ENCODE peak calls at places on chromosomes 3 and 15, in five cellular contexts. Q is endodermal cell, D is body of pancreas, U is heart left ventricle, C is IMR-90. Z is an unnamed sample.

GRCh38 chr15:31471731-31472430 is 145.2 kb downstream of the KLF13 start:
- DNase-seq in U (no peak), C (peak; percentile 96), D (no peak), Q (peak; percentile 9), Z (no peak)

GRCh38 chr3:120705851-120706582 is 24.0 kb upstream of the HGD start:
- DNase-seq in U (no peak), C (no peak), D (no peak), Q (no peak), Z (no peak)

GRCh38 chr15:74978503-74978902 is 16.9 kb upstream of the SCAMP5 start:
- DNase-seq in U (no peak), C (peak; percentile 22), Q (no peak), D (no peak), Z (no peak)

GRCh38 chr3:1963896-1964295 is 134.8 kb upstream of the CNTN4 start:
- DNase-seq in C (no peak), Q (no peak), U (no peak), D (no peak), Z (no peak)

GRCh38 chr3:186869253-186870235 is 27.0 kb downstream of the ADIPOQ start:
- DNase-seq in U (no peak), C (peak; percentile 44), Q (no peak), D (no peak), Z (no peak)

GRCh38 chr15:39188314-39188713 is 392.6 kb upstream of the THBS1 start:
- DNase-seq in C (no peak), U (no peak), D (no peak), Q (no peak), Z (no peak)

GRCh38 chr15:73388256-73388781 is 19.6 kb upstream of the HCN4 start:
- DNase-seq in C (peak; percentile 68), U (no peak), D (peak; percentile 27), Q (peak; percentile 71), Z (no peak)

GRCh38 chr3:27046346-27046745 is 322.8 kb downstream of the NEK10 start:
- DNase-seq in C (no peak), U (no peak), D (no peak), Q (no peak), Z (no peak)

GRCh38 chr3:138824114-138824506 is 10.6 kb downstream of the PIK3CB start:
- DNase-seq in C (no peak), D (no peak), U (no peak), Q (peak; percentile 71), Z (no peak)

GRCh38 chr15:51736069-51736468 is 1.4 kb downstream of the LYSMD2 start:
- DNase-seq in D (no peak), C (no peak), Q (no peak), U (no peak), Z (no peak)

GRCh38 chr3:33613041-33613440 is 105.0 kb downstream of the CLASP2 start:
- DNase-seq in U (no peak), D (no peak), Q (no peak), C (no peak), Z (no peak)

GRCh38 chr3:121981473-121981872 is 40.6 kb downstream of the ILDR1 start:
- DNase-seq in U (no peak), Q (no peak), D (no peak), C (no peak), Z (no peak)

GRCh38 chr3:158458464-158458863 is 112.5 kb upstream of the MLF1 start:
- DNase-seq in C (no peak), Q (no peak), D (no peak), U (no peak), Z (no peak)

GRCh38 chr3:23696842-23697241 is 108.9 kb upstream of the UBE2E1 start:
- DNase-seq in Q (no peak), C (peak; percentile 72), D (no peak), U (no peak), Z (no peak)

GRCh38 chr15:35880896-35881295 is 334.9 kb upstream of the DPH6 start:
- DNase-seq in Q (no peak), D (no peak), U (no peak), C (no peak), Z (no peak)

GRCh38 chr3:186166036-186166435 is 57.1 kb upstream of the ETV5 start:
- DNase-seq in U (no peak), C (no peak), D (no peak), Q (no peak), Z (no peak)

GRCh38 chr15:92958105-92958504 is 58.0 kb downstream of the CHD2 start:
- DNase-seq in C (peak; percentile 39), D (no peak), Q (no peak), U (no peak), Z (peak; percentile 56)

GRCh38 chr3:108022316-108023150 is 68.3 kb downstream of the CD47 start:
- DNase-seq in C (no peak), U (no peak), Q (no peak), D (peak; percentile 35), Z (no peak)

GRCh38 chr15:35557544-35557943 is 11.6 kb upstream of the DPH6 start:
- DNase-seq in C (peak; percentile 90), Q (no peak), D (no peak), U (no peak), Z (no peak)

GRCh38 chr3:124461838-124462632 is 268.2 kb upstream of the UMPS start:
- DNase-seq in D (no peak), C (no peak), U (no peak), Q (no peak), Z (no peak)

GRCh38 chr3:14725564-14726420 is 50.9 kb downstream of the C3orf20 start:
- DNase-seq in Q (peak; percentile 47), U (peak; percentile 77), C (peak; percentile 68), D (peak; percentile 29), Z (no peak)

GRCh38 chr3:73766599-73767378 is 142.0 kb upstream of the PDZRN3 start:
- DNase-seq in Q (no peak), U (no peak), D (no peak), C (peak; percentile 80), Z (no peak)

GRCh38 chr3:73768594-73769308 is 144.0 kb upstream of the PDZRN3 start:
- DNase-seq in D (no peak), C (peak; percentile 19), Q (no peak), U (no peak), Z (no peak)

GRCh38 chr3:73762855-73763254 is 138.1 kb upstream of the PDZRN3 start:
- DNase-seq in C (no peak), D (no peak), Q (peak; percentile 79), U (no peak), Z (no peak)

GRCh38 chr3:73765878-73766564 is 141.3 kb upstream of the PDZRN3 start:
- DNase-seq in U (no peak), Q (no peak), C (no peak), D (no peak), Z (no peak)
- H3K9me3 ChIP-seq in U (peaks cover 6% of the 10 kb centered on the region), Q (peaks cover 11% of the 10 kb centered on the region), C (peaks cover 2% of the 10 kb centered on the region), D (no peaks in the 10 kb centered on the region), Z (no peaks in the 10 kb centered on the region)

GRCh38 chr15:58466566-58466965 is 34.8 kb downstream of the LIPC start:
- DNase-seq in Q (no peak), U (no peak), C (no peak), D (no peak), Z (no peak)
- H3K4me1 ChIP-seq in Q (peaks cover 5% of the 10 kb centered on the region), U (no peaks in the 10 kb centered on the region), C (peaks cover 11% of the 10 kb centered on the region), D (peaks cover 32% of the 10 kb centered on the region), Z (no peaks in the 10 kb centered on the region)

GRCh38 chr15:23039917-23040281 is 530 bp upstream of the TUBGCP5 start:
- DNase-seq in D (no peak), U (no peak), Q (no peak), C (no peak), Z (peak; percentile 41)
- H3K4me3 ChIP-seq in D (peak overlapping the region; percentile 26), U (peak overlapping the region; percentile 92), Q (peak overlapping the region; percentile 91), C (peak overlapping the region; percentile 65), Z (peak overlapping the region; percentile 83)

GRCh38 chr3:71724584-71725278 is 471 bp downstream of the EIF4E3 start:
- DNase-seq in Q (peak; percentile 72), U (peak; percentile 77), D (peak; percentile 65), C (no peak), Z (peak; percentile 45)
- H3K9me3 ChIP-seq in Q (no peaks in the 10 kb centered on the region), U (no peaks in the 10 kb centered on the region), D (no peaks in the 10 kb centered on the region), C (no peaks in the 10 kb centered on the region), Z (no peaks in the 10 kb centered on the region)

DNA sequence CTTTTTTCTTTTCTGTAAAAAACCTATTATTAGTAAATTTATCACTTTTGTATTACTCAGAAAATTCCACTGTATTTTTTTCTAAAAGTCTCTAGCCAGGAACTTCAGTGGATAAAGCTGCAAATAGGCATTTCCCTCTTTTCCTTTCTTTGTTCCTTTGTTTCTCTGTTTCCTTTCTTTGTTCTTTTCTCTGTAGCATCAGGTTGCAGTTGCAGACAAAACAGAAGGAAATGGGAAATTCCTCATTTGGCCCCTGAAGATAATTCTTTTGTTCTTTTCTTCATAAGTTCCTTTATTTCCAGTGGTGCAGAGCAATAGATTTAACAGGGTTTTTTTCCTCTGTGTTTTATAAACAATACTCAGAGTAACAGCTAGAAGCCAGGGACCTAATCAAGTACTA is 416.5 kb downstream of the TBL1XR1 start:
- DNase-seq in D (no peak), Q (no peak), U (no peak), C (no peak), Z (no peak)
- H3K4me1 ChIP-seq in D (no peaks in the 10 kb centered on the region), Q (peaks cover 8% of the 10 kb centered on the region), U (peaks cover 5% of the 10 kb centered on the region), C (no peaks in the 10 kb centered on the region), Z (no peaks in the 10 kb centered on the region)

GRCh38 chr3:143535994-143536784 is 312.1 kb downstream of the SLC9A9 start:
- DNase-seq in D (no peak), Q (no peak), U (no peak), C (no peak), Z (no peak)
- H3K4me3 ChIP-seq in D (no peak overlapping the region), Q (no peak overlapping the region), U (no peak overlapping the region), C (no peak overlapping the region), Z (no peak overlapping the region)

GRCh38 chr3:54361884-54362283 is 239.5 kb downstream of the CACNA2D3 start:
- DNase-seq in C (no peak), U (no peak), D (no peak), Q (no peak), Z (no peak)
- H3K9me3 ChIP-seq in C (peaks cover 6% of the 10 kb centered on the region), U (no peaks in the 10 kb centered on the region), D (no peaks in the 10 kb centered on the region), Q (no peaks in the 10 kb centered on the region), Z (no peaks in the 10 kb centered on the region)

DNA sequence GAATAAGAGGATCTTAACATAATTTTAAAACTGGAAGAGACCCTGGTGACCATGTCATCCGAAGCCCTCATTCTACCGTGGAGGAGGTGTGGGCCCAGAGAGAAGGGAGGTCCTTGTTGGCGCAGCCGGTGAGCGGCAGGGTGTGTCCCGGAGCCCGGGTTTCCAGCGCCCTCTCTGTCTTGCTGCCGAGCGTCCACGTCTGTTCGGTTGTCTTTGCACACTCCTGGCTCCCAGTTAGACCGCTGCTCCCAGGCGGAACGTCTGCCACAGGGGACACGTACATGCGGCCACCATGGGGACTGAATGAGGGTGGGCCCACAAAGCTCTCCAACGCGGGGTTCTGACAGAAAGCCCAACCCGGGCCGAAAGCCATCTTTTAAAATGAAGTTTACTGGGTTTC is 6.6 kb upstream of the MUC4 start:
- DNase-seq in C (no peak), U (no peak), Q (peak; percentile 29), D (no peak), Z (no peak)
- H3K4me1 ChIP-seq in C (no peaks in the 10 kb centered on the region), U (no peaks in the 10 kb centered on the region), Q (no peaks in the 10 kb centered on the region), D (no peaks in the 10 kb centered on the region), Z (no peaks in the 10 kb centered on the region)

DNA sequence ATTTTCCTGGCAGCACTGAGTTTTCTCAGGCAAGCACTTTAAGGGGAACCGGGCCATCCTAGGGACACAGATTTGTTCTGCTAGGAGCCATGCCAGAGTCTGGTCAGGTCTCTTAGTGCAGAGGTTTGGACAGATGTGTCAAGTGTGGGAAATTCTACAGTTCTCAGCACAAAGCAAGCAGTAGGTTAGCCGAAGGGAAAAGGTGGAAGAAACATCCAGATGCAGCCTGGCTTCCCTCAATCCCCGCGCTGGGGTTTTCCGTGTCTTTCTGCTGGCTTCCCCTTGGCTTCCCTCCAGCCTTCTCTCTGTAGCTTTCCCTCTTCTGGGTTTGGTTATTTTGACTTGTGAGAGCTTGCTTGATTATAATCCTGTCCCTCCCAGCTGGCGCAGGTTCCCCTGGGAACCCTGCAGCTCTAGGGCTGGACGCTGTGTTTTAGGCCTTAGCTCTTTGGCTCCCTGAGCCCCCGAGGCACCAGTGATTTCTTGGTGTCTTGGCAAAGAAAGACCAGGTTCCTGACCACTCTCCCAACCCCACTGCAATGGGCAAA is 4.1 kb downstream of the TF start:
- DNase-seq in C (no peak), D (peak; percentile 55), Q (no peak), U (no peak), Z (no peak)
- H3K4me3 ChIP-seq in C (no peak overlapping the region), D (no peak overlapping the region), Q (no peak overlapping the region), U (no peak overlapping the region), Z (no peak overlapping the region)